ENCODE peak calls at places on chromosomes 11 and 22, in nine cellular contexts. One of them, this sample, is unnamed.

GRCh38 chr11:72683782-72684200 is 9.6 kb upstream of the PDE2A start:
- DNase-seq in colonic mucosa: peak
- DNase-seq in mammary epithelial cell: no peak
- DNase-seq in MM.1S: no peak
- DNase-seq in fibroblast of lung: no peak
- DNase-seq in PC-3: peak
- DNase-seq in HCT116: no peak
- DNase-seq in H1: no peak
- DNase-seq in endodermal cell: peak
- DNase-seq in this sample: peak

GRCh38 chr11:60455531-60456042 is at the start of gene MS4A1:
- DNase-seq in colonic mucosa: no peak
- DNase-seq in mammary epithelial cell: no peak
- DNase-seq in MM.1S: no peak
- DNase-seq in fibroblast of lung: no peak
- DNase-seq in PC-3: no peak
- DNase-seq in HCT116: no peak
- DNase-seq in H1: no peak
- DNase-seq in endodermal cell: no peak
- DNase-seq in this sample: no peak

GRCh38 chr11:126930100-126930841 is 70.3 kb downstream of the KIRREL3 start:
- DNase-seq in colonic mucosa: no peak
- DNase-seq in mammary epithelial cell: no peak
- DNase-seq in MM.1S: no peak
- DNase-seq in fibroblast of lung: peak
- DNase-seq in PC-3: no peak
- DNase-seq in HCT116: no peak
- DNase-seq in H1: no peak
- DNase-seq in endodermal cell: no peak
- DNase-seq in this sample: no peak

GRCh38 chr22:41367039-41367679 is 14.6 kb upstream of the TEF start:
- DNase-seq in colonic mucosa: peak
- DNase-seq in mammary epithelial cell: peak
- DNase-seq in MM.1S: no peak
- DNase-seq in fibroblast of lung: peak
- DNase-seq in PC-3: peak
- DNase-seq in HCT116: peak
- DNase-seq in H1: no peak
- DNase-seq in endodermal cell: peak
- DNase-seq in this sample: peak

GRCh38 chr11:19670030-19670761 is 42.4 kb upstream of the NAV2 start:
- DNase-seq in colonic mucosa: peak
- DNase-seq in mammary epithelial cell: peak
- DNase-seq in MM.1S: no peak
- DNase-seq in fibroblast of lung: peak
- DNase-seq in PC-3: no peak
- DNase-seq in HCT116: peak
- DNase-seq in H1: no peak
- DNase-seq in endodermal cell: peak
- DNase-seq in this sample: no peak

GRCh38 chr11:26198697-26199096 is 133.2 kb upstream of the ANO3 start:
- DNase-seq in colonic mucosa: no peak
- DNase-seq in mammary epithelial cell: no peak
- DNase-seq in MM.1S: no peak
- DNase-seq in fibroblast of lung: no peak
- DNase-seq in PC-3: no peak
- DNase-seq in HCT116: no peak
- DNase-seq in H1: no peak
- DNase-seq in endodermal cell: no peak
- DNase-seq in this sample: no peak

GRCh38 chr11:101323997-101324396 is 194.4 kb upstream of the PGR start:
- DNase-seq in colonic mucosa: no peak
- DNase-seq in mammary epithelial cell: peak
- DNase-seq in MM.1S: no peak
- DNase-seq in fibroblast of lung: no peak
- DNase-seq in PC-3: no peak
- DNase-seq in HCT116: no peak
- DNase-seq in H1: no peak
- DNase-seq in endodermal cell: peak
- DNase-seq in this sample: no peak

GRCh38 chr11:126878892-126879291 is 121.7 kb downstream of the KIRREL3 start:
- DNase-seq in colonic mucosa: no peak
- DNase-seq in mammary epithelial cell: no peak
- DNase-seq in MM.1S: no peak
- DNase-seq in fibroblast of lung: no peak
- DNase-seq in PC-3: no peak
- DNase-seq in HCT116: no peak
- DNase-seq in H1: no peak
- DNase-seq in endodermal cell: no peak
- DNase-seq in this sample: no peak

GRCh38 chr22:33247758-33248157 is 189.6 kb upstream of the SYN3 start:
- DNase-seq in colonic mucosa: no peak
- DNase-seq in mammary epithelial cell: peak
- DNase-seq in MM.1S: peak
- DNase-seq in fibroblast of lung: peak
- DNase-seq in PC-3: no peak
- DNase-seq in HCT116: no peak
- DNase-seq in H1: no peak
- DNase-seq in endodermal cell: no peak
- DNase-seq in this sample: no peak

DNA sequence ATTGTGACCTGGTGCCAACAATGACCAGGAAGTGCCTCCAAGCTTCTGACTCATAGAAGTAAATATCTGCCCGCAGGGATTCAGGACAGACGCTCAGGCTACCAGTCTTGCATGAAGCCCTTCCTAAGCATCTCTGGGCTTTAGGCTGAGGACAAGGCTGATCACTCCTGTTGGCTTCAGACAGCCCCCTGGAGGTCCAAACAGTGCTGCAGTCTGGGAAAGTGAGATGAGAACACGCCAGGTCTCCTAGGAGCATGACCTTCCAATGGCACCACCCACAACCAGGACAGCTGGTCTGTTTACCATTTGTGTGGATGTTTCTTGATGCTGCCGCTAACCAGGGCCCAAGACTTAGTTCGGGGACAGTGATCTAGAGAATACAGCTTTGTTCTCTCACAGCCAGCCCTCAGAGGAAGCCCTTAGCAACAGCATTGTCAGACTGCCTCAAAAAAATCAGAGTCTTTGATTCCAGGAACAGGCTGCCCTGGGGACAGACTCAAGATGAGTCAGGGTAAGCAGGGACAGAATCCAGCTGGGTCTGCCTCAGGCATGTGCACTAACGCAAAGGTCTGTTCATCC is 111.2 kb downstream of the ZNF280B start:
- DNase-seq in colonic mucosa: no peak
- DNase-seq in mammary epithelial cell: peak
- DNase-seq in MM.1S: no peak
- DNase-seq in fibroblast of lung: peak
- DNase-seq in PC-3: peak
- DNase-seq in HCT116: peak
- DNase-seq in H1: no peak
- DNase-seq in endodermal cell: peak
- DNase-seq in this sample: no peak
- TF ChIP-seq CTCF in colonic mucosa: no peak
- TF ChIP-seq CTCF in mammary epithelial cell: no peak
- TF ChIP-seq CTCF in MM.1S: no peak
- TF ChIP-seq CTCF in fibroblast of lung: no peak
- TF ChIP-seq CTCF in PC-3: no peak
- TF ChIP-seq CTCF in HCT116: no peak
- TF ChIP-seq CTCF in H1: no peak
- TF ChIP-seq CTCF in endodermal cell: peak
- TF ChIP-seq CTCF in this sample: no peak

DNA sequence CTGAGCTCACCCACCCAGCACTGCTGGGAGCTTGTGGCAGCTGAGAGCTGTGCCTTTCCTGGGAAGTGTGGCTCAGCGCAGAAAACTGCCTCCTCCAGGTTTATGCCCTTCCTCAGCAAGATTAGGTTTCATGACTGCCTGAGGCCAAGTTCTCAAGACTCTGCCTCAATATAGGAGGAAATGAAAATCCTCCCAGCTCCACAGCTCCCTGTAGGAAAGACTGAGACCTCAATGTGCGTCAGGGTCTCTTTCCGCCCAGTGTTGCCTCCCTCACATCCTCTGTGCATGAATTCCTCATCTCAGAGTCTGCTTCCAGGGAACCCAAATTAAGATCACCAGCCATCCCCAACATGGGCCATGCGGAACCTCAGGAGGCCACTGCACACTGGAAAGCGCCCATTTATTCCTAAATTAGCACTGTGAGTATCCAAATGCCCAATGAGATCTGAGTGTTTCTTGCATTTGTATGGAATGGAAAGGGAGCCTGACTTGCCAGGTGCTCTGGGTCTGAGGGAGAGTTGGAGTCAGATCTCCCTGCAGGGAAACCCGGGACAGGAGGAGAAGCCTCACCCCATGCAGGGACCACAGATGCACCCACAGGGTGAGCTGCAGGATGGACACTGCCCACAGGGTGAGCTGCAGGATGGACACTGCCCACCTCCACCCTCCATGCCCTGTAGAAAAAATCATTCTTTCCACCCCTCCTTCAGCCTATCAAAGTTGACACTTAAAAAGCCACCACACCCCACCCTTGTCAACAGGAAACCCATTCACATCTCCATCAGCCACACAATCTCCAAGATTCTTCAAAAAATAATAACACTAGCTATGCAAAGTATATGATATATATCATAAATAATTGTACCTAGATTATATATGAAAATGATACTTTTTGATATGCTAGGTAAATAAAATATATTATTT is 97.4 kb upstream of the IGLL5 start:
- DNase-seq in colonic mucosa: no peak
- DNase-seq in mammary epithelial cell: no peak
- DNase-seq in MM.1S: no peak
- DNase-seq in fibroblast of lung: no peak
- DNase-seq in PC-3: no peak
- DNase-seq in HCT116: no peak
- DNase-seq in H1: no peak
- DNase-seq in endodermal cell: no peak
- DNase-seq in this sample: no peak
- H3K4me3 ChIP-seq in colonic mucosa: no peak
- H3K4me3 ChIP-seq in mammary epithelial cell: no peak
- H3K4me3 ChIP-seq in MM.1S: no peak
- H3K4me3 ChIP-seq in fibroblast of lung: no peak
- H3K4me3 ChIP-seq in PC-3: no peak
- H3K4me3 ChIP-seq in HCT116: no peak
- H3K4me3 ChIP-seq in H1: no peak
- H3K4me3 ChIP-seq in endodermal cell: no peak
- H3K4me3 ChIP-seq in this sample: no peak

DNA sequence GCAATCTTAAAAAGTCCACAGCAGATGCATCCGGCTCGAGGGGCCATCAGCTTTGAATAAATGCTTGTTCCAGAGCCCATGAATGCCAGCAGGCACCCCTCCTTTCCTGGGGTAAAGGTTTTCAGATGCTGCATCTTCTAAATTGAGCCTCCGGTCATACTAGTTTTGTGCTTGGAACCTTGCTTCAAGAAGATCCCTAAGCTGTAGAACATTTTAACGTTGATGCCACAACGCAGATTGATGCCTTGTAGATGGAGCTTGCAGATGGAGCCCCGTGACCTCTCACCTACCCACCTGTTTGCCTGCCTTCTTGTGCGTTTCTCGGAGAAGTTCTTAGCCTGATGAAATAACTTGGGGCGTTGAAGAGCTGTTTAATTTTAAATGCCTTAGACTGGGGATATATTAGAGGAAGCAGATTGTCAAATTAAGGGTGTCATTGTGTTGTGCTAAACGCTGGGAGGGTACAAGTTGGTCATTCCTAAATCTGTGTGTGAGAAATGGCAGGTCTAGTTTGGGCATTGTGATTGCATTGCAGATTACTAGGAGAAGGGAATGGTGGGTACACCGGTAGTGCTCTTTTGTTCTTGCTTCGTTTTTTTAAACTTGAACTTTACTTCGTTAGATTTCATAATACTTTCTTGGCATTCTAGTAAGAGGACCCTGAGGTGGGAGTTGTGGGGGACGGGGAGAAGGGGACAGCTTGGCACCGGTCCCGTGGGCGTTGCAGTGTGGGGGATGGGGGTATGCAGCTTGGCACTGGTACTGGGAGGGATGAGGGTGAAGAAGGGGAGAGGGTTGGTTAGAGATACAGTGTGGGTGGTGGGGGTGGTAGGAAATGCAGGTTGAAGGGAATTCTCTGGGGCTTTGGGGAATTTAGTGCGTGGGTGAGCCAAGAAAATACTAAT is 1.9 kb downstream of the NEAT1 start:
- DNase-seq in colonic mucosa: peak
- DNase-seq in mammary epithelial cell: peak
- DNase-seq in MM.1S: peak
- DNase-seq in fibroblast of lung: peak
- DNase-seq in PC-3: peak
- DNase-seq in HCT116: no peak
- DNase-seq in H1: no peak
- DNase-seq in endodermal cell: peak
- DNase-seq in this sample: peak
- H3K9ac ChIP-seq in colonic mucosa: peak
- H3K9ac ChIP-seq in mammary epithelial cell: peak
- H3K9ac ChIP-seq in MM.1S: peak
- H3K9ac ChIP-seq in fibroblast of lung: peak
- H3K9ac ChIP-seq in PC-3: peak
- H3K9ac ChIP-seq in HCT116: peak
- H3K9ac ChIP-seq in H1: no peak
- H3K9ac ChIP-seq in endodermal cell: peak
- H3K9ac ChIP-seq in this sample: peak

GRCh38 chr11:67997460-67997921 is 6.4 kb downstream of the UNC93B1 start:
- DNase-seq in colonic mucosa: no peak
- DNase-seq in mammary epithelial cell: no peak
- DNase-seq in MM.1S: no peak
- DNase-seq in fibroblast of lung: no peak
- DNase-seq in PC-3: no peak
- DNase-seq in HCT116: no peak
- DNase-seq in H1: no peak
- DNase-seq in endodermal cell: no peak
- DNase-seq in this sample: no peak
- TF ChIP-seq CTCF in colonic mucosa: no peak
- TF ChIP-seq CTCF in mammary epithelial cell: no peak
- TF ChIP-seq CTCF in MM.1S: no peak
- TF ChIP-seq CTCF in fibroblast of lung: no peak
- TF ChIP-seq CTCF in PC-3: no peak
- TF ChIP-seq CTCF in HCT116: no peak
- TF ChIP-seq CTCF in H1: no peak
- TF ChIP-seq CTCF in endodermal cell: no peak
- TF ChIP-seq CTCF in this sample: no peak

DNA sequence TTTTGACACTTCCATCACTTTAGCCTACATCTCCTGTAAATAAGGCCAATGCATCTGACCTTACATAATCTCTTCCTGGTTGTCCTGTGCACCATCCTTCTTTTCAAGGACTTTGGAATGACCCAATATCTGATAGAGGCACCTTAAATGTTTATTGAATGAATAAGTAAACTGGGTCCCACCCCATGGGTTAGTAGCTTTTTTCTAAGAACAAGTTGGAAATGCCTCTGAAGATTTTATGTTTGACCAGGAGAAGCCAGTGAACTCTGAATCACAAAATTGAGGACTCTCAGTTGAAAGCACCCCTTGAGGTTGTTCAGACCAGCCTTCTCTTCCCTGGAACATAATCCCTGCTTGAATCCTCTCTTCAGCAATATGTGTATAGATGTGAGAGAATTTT is 1.4 kb downstream of the RNF185 start:
- DNase-seq in colonic mucosa: no peak
- DNase-seq in mammary epithelial cell: no peak
- DNase-seq in MM.1S: no peak
- DNase-seq in fibroblast of lung: no peak
- DNase-seq in PC-3: no peak
- DNase-seq in HCT116: no peak
- DNase-seq in H1: no peak
- DNase-seq in endodermal cell: no peak
- DNase-seq in this sample: no peak
- H3K4me3 ChIP-seq in colonic mucosa: peak
- H3K4me3 ChIP-seq in mammary epithelial cell: peak
- H3K4me3 ChIP-seq in MM.1S: peak
- H3K4me3 ChIP-seq in fibroblast of lung: peak
- H3K4me3 ChIP-seq in PC-3: peak
- H3K4me3 ChIP-seq in HCT116: peak
- H3K4me3 ChIP-seq in H1: no peak
- H3K4me3 ChIP-seq in endodermal cell: peak
- H3K4me3 ChIP-seq in this sample: peak